ENCODE peak calls at places on chromosomes 3 and 15, in seven cellular contexts. One of them, this sample, is unnamed.

GRCh38 chr3:127691494-127691893 is 18.7 kb downstream of the ABTB1 start:
- DNase-seq in stomach: no peak
- DNase-seq in activated CD8-positive, alpha-beta T cell treated with anti-CD3 and anti-CD28 coated beads for 36 hours: no peak
- DNase-seq in bronchial epithelial cell: no peak
- DNase-seq in WTC11: no peak
- DNase-seq in natural killer cell: no peak
- DNase-seq in colonic mucosa: no peak
- DNase-seq in this sample: no peak

GRCh38 chr3:129005526-129006303 is 4.6 kb downstream of the EFCC1 start:
- DNase-seq in stomach: peak; percentile 63
- DNase-seq in activated CD8-positive, alpha-beta T cell treated with anti-CD3 and anti-CD28 coated beads for 36 hours: no peak
- DNase-seq in bronchial epithelial cell: no peak
- DNase-seq in WTC11: no peak
- DNase-seq in natural killer cell: no peak
- DNase-seq in colonic mucosa: peak; percentile 64
- DNase-seq in this sample: no peak

GRCh38 chr3:45890405-45890804 is 4.1 kb downstream of the CCR9 start:
- DNase-seq in stomach: no peak
- DNase-seq in activated CD8-positive, alpha-beta T cell treated with anti-CD3 and anti-CD28 coated beads for 36 hours: peak; percentile 38
- DNase-seq in bronchial epithelial cell: peak; percentile 32
- DNase-seq in WTC11: no peak
- DNase-seq in natural killer cell: no peak
- DNase-seq in colonic mucosa: peak; percentile 66
- DNase-seq in this sample: no peak

GRCh38 chr3:140955645-140956044 is 14.0 kb downstream of the SLC25A36 start:
- DNase-seq in stomach: no peak
- DNase-seq in activated CD8-positive, alpha-beta T cell treated with anti-CD3 and anti-CD28 coated beads for 36 hours: no peak
- DNase-seq in bronchial epithelial cell: no peak
- DNase-seq in WTC11: no peak
- DNase-seq in natural killer cell: no peak
- DNase-seq in colonic mucosa: no peak
- DNase-seq in this sample: no peak

GRCh38 chr3:113234688-113235260 is 23.4 kb downstream of the BOC start:
- DNase-seq in stomach: no peak
- DNase-seq in activated CD8-positive, alpha-beta T cell treated with anti-CD3 and anti-CD28 coated beads for 36 hours: no peak
- DNase-seq in bronchial epithelial cell: no peak
- DNase-seq in WTC11: no peak
- DNase-seq in natural killer cell: no peak
- DNase-seq in colonic mucosa: no peak
- DNase-seq in this sample: no peak

GRCh38 chr3:124413989-124414598 is 316.2 kb upstream of the UMPS start:
- DNase-seq in stomach: no peak
- DNase-seq in activated CD8-positive, alpha-beta T cell treated with anti-CD3 and anti-CD28 coated beads for 36 hours: no peak
- DNase-seq in bronchial epithelial cell: no peak
- DNase-seq in WTC11: no peak
- DNase-seq in natural killer cell: no peak
- DNase-seq in colonic mucosa: peak; percentile 50
- DNase-seq in this sample: no peak

GRCh38 chr3:4808637-4809036 is 170.6 kb upstream of the BHLHE40 start:
- DNase-seq in stomach: no peak
- DNase-seq in activated CD8-positive, alpha-beta T cell treated with anti-CD3 and anti-CD28 coated beads for 36 hours: no peak
- DNase-seq in bronchial epithelial cell: no peak
- DNase-seq in WTC11: no peak
- DNase-seq in natural killer cell: no peak
- DNase-seq in colonic mucosa: no peak
- DNase-seq in this sample: no peak

GRCh38 chr3:169241575-169241927 is 422.0 kb downstream of the MECOM start:
- DNase-seq in stomach: no peak
- DNase-seq in activated CD8-positive, alpha-beta T cell treated with anti-CD3 and anti-CD28 coated beads for 36 hours: no peak
- DNase-seq in bronchial epithelial cell: peak; percentile 67
- DNase-seq in WTC11: no peak
- DNase-seq in natural killer cell: no peak
- DNase-seq in colonic mucosa: no peak
- DNase-seq in this sample: no peak

GRCh38 chr3:127717357-127718243 is 44.8 kb downstream of the ABTB1 start:
- DNase-seq in stomach: no peak
- DNase-seq in activated CD8-positive, alpha-beta T cell treated with anti-CD3 and anti-CD28 coated beads for 36 hours: no peak
- DNase-seq in bronchial epithelial cell: no peak
- DNase-seq in WTC11: no peak
- DNase-seq in natural killer cell: no peak
- DNase-seq in colonic mucosa: no peak
- DNase-seq in this sample: no peak

GRCh38 chr3:24830230-24831152 is 335.8 kb upstream of the THRB start:
- DNase-seq in stomach: peak; percentile 30
- DNase-seq in activated CD8-positive, alpha-beta T cell treated with anti-CD3 and anti-CD28 coated beads for 36 hours: no peak
- DNase-seq in bronchial epithelial cell: no peak
- DNase-seq in WTC11: peak; percentile 21
- DNase-seq in natural killer cell: no peak
- DNase-seq in colonic mucosa: peak; percentile 27
- DNase-seq in this sample: no peak

GRCh38 chr15:75044258-75044878 is 21.0 kb downstream of the PPCDC start:
- DNase-seq in stomach: no peak
- DNase-seq in activated CD8-positive, alpha-beta T cell treated with anti-CD3 and anti-CD28 coated beads for 36 hours: no peak
- DNase-seq in bronchial epithelial cell: no peak
- DNase-seq in WTC11: no peak
- DNase-seq in natural killer cell: no peak
- DNase-seq in colonic mucosa: no peak
- DNase-seq in this sample: no peak

GRCh38 chr3:108588616-108589015 is 622 bp downstream of the CIP2A start:
- DNase-seq in stomach: no peak
- DNase-seq in activated CD8-positive, alpha-beta T cell treated with anti-CD3 and anti-CD28 coated beads for 36 hours: no peak
- DNase-seq in bronchial epithelial cell: peak; percentile 17
- DNase-seq in WTC11: no peak
- DNase-seq in natural killer cell: no peak
- DNase-seq in colonic mucosa: no peak
- DNase-seq in this sample: no peak

GRCh38 chr3:54756330-54756731 is 171.5 kb downstream of the LRTM1 start:
- DNase-seq in stomach: no peak
- DNase-seq in activated CD8-positive, alpha-beta T cell treated with anti-CD3 and anti-CD28 coated beads for 36 hours: no peak
- DNase-seq in bronchial epithelial cell: no peak
- DNase-seq in WTC11: no peak
- DNase-seq in natural killer cell: no peak
- DNase-seq in colonic mucosa: no peak
- DNase-seq in this sample: no peak

GRCh38 chr15:79811406-79812405 is 85.1 kb downstream of the MTHFS start:
- DNase-seq in stomach: peak; percentile 81
- DNase-seq in activated CD8-positive, alpha-beta T cell treated with anti-CD3 and anti-CD28 coated beads for 36 hours: no peak
- DNase-seq in bronchial epithelial cell: peak; percentile 31
- DNase-seq in WTC11: no peak
- DNase-seq in natural killer cell: no peak
- DNase-seq in colonic mucosa: no peak
- DNase-seq in this sample: no peak

GRCh38 chr15:55917881-55918296 is 75.5 kb downstream of the NEDD4 start:
- DNase-seq in stomach: peak; percentile 52
- DNase-seq in activated CD8-positive, alpha-beta T cell treated with anti-CD3 and anti-CD28 coated beads for 36 hours: peak; percentile 14
- DNase-seq in bronchial epithelial cell: peak; percentile 90
- DNase-seq in WTC11: no peak
- DNase-seq in natural killer cell: no peak
- DNase-seq in colonic mucosa: peak; percentile 41
- DNase-seq in this sample: no peak
- TF ChIP-seq CTCF in stomach: peak; percentile 27
- TF ChIP-seq CTCF in activated CD8-positive, alpha-beta T cell treated with anti-CD3 and anti-CD28 coated beads for 36 hours: no peak
- TF ChIP-seq CTCF in bronchial epithelial cell: peak; percentile 57
- TF ChIP-seq CTCF in WTC11: no peak
- TF ChIP-seq CTCF in natural killer cell: no peak
- TF ChIP-seq CTCF in colonic mucosa: peak; percentile 35
- TF ChIP-seq CTCF in this sample: no peak

DNA sequence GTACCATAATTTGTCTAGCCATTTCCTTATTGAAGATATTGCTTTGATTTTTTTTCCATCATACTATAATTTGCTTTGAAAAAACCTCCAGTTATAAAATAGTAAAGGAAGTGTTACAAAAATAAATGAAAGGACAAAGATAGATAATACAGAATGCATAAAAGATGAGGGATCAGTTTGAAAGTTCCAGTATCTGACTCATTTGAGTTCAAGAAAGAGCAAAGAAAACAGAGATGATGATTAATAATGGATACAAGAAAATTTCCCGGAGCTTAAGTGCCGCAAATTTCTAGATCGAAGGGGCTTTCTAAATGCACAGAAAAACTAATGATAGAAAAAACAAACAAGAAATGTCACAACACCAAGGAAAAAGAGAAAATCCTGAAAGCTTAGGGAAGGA is 4.3 kb downstream of the WDR48 start:
- DNase-seq in stomach: no peak
- DNase-seq in activated CD8-positive, alpha-beta T cell treated with anti-CD3 and anti-CD28 coated beads for 36 hours: no peak
- DNase-seq in bronchial epithelial cell: no peak
- DNase-seq in WTC11: no peak
- DNase-seq in natural killer cell: no peak
- DNase-seq in colonic mucosa: no peak
- DNase-seq in this sample: no peak
- TF ChIP-seq CTCF in stomach: no peak
- TF ChIP-seq CTCF in activated CD8-positive, alpha-beta T cell treated with anti-CD3 and anti-CD28 coated beads for 36 hours: no peak
- TF ChIP-seq CTCF in bronchial epithelial cell: no peak
- TF ChIP-seq CTCF in WTC11: no peak
- TF ChIP-seq CTCF in natural killer cell: no peak
- TF ChIP-seq CTCF in colonic mucosa: no peak
- TF ChIP-seq CTCF in this sample: no peak

GRCh38 chr3:98568402-98568801 is 25.0 kb downstream of the CPOX start:
- DNase-seq in stomach: no peak
- DNase-seq in activated CD8-positive, alpha-beta T cell treated with anti-CD3 and anti-CD28 coated beads for 36 hours: no peak
- DNase-seq in bronchial epithelial cell: no peak
- DNase-seq in WTC11: no peak
- DNase-seq in natural killer cell: no peak
- DNase-seq in colonic mucosa: no peak
- DNase-seq in this sample: no peak

GRCh38 chr3:98574157-98574556 is 19.3 kb downstream of the CPOX start:
- DNase-seq in stomach: no peak
- DNase-seq in activated CD8-positive, alpha-beta T cell treated with anti-CD3 and anti-CD28 coated beads for 36 hours: peak; percentile 36
- DNase-seq in bronchial epithelial cell: no peak
- DNase-seq in WTC11: no peak
- DNase-seq in natural killer cell: no peak
- DNase-seq in colonic mucosa: no peak
- DNase-seq in this sample: no peak

GRCh38 chr3:98567646-98568280 is 25.6 kb downstream of the CPOX start:
- DNase-seq in stomach: no peak
- DNase-seq in activated CD8-positive, alpha-beta T cell treated with anti-CD3 and anti-CD28 coated beads for 36 hours: peak; percentile 49
- DNase-seq in bronchial epithelial cell: no peak
- DNase-seq in WTC11: no peak
- DNase-seq in natural killer cell: peak; percentile 18
- DNase-seq in colonic mucosa: no peak
- DNase-seq in this sample: no peak

GRCh38 chr3:98577178-98577895 is 16.1 kb downstream of the CPOX start:
- DNase-seq in stomach: no peak
- DNase-seq in activated CD8-positive, alpha-beta T cell treated with anti-CD3 and anti-CD28 coated beads for 36 hours: no peak
- DNase-seq in bronchial epithelial cell: peak; percentile 54
- DNase-seq in WTC11: no peak
- DNase-seq in natural killer cell: no peak
- DNase-seq in colonic mucosa: no peak
- DNase-seq in this sample: no peak

DNA sequence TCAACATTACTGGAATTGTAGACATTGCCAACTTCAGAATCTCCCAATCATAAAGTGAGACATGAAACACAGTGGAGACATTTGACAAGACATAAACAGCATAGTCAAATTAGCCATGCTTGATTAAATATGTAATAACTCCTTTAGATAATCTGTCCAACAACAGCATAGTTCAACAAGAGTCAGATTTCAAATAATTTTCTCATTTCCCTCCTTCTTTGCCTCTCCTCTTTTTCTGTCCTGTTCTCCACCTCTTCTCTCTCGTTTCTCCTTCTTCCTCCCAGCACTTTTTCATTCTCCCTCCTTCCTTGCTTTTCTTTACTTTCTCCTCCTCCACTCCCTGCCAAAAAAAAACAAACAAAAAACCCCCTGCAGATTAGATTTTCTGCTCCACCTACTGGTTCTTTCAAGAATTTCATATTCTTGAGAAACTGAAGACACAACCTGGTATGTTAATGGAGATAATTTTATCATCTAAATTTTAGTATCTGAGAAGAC is 20.1 kb downstream of the CPOX start:
- DNase-seq in stomach: no peak
- DNase-seq in activated CD8-positive, alpha-beta T cell treated with anti-CD3 and anti-CD28 coated beads for 36 hours: no peak
- DNase-seq in bronchial epithelial cell: peak; percentile 47
- DNase-seq in WTC11: no peak
- DNase-seq in natural killer cell: no peak
- DNase-seq in colonic mucosa: no peak
- DNase-seq in this sample: no peak
- TF ChIP-seq CTCF in stomach: no peak
- TF ChIP-seq CTCF in activated CD8-positive, alpha-beta T cell treated with anti-CD3 and anti-CD28 coated beads for 36 hours: peak; percentile 87
- TF ChIP-seq CTCF in bronchial epithelial cell: no peak
- TF ChIP-seq CTCF in WTC11: no peak
- TF ChIP-seq CTCF in natural killer cell: peak; percentile 73
- TF ChIP-seq CTCF in colonic mucosa: no peak
- TF ChIP-seq CTCF in this sample: no peak

GRCh38 chr3:153066983-153067382 is 95.0 kb upstream of the RAP2B start:
- DNase-seq in stomach: no peak
- DNase-seq in activated CD8-positive, alpha-beta T cell treated with anti-CD3 and anti-CD28 coated beads for 36 hours: no peak
- DNase-seq in bronchial epithelial cell: no peak
- DNase-seq in WTC11: no peak
- DNase-seq in natural killer cell: no peak
- DNase-seq in colonic mucosa: no peak
- DNase-seq in this sample: no peak

GRCh38 chr3:153060346-153060745 is 101.7 kb upstream of the RAP2B start:
- DNase-seq in stomach: no peak
- DNase-seq in activated CD8-positive, alpha-beta T cell treated with anti-CD3 and anti-CD28 coated beads for 36 hours: no peak
- DNase-seq in bronchial epithelial cell: no peak
- DNase-seq in WTC11: no peak
- DNase-seq in natural killer cell: no peak
- DNase-seq in colonic mucosa: no peak
- DNase-seq in this sample: no peak

GRCh38 chr3:153061938-153062528 is 100.0 kb upstream of the RAP2B start:
- DNase-seq in stomach: no peak
- DNase-seq in activated CD8-positive, alpha-beta T cell treated with anti-CD3 and anti-CD28 coated beads for 36 hours: no peak
- DNase-seq in bronchial epithelial cell: no peak
- DNase-seq in WTC11: no peak
- DNase-seq in natural killer cell: no peak
- DNase-seq in colonic mucosa: no peak
- DNase-seq in this sample: no peak

DNA sequence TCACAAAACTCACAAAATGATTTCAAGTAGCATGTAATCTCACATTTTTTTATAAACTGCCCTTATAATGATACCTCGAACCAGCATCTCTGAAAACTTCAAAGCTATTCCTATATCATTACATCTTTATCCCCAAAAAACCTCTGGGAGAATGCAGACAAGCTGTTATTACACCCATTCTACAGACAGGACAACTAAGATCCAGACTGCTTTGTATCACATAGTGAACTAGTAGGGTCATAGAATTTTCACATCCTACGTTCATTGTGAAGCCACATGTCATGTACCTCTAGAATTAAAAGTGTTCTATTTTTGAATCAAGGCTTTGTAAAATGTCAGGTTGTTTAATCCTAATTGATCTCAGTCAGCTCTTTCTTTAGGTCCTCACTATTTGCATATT is 98.7 kb upstream of the RAP2B start:
- DNase-seq in stomach: no peak
- DNase-seq in activated CD8-positive, alpha-beta T cell treated with anti-CD3 and anti-CD28 coated beads for 36 hours: no peak
- DNase-seq in bronchial epithelial cell: no peak
- DNase-seq in WTC11: no peak
- DNase-seq in natural killer cell: no peak
- DNase-seq in colonic mucosa: no peak
- DNase-seq in this sample: no peak
- TF ChIP-seq CTCF in stomach: no peak
- TF ChIP-seq CTCF in activated CD8-positive, alpha-beta T cell treated with anti-CD3 and anti-CD28 coated beads for 36 hours: no peak
- TF ChIP-seq CTCF in bronchial epithelial cell: no peak
- TF ChIP-seq CTCF in WTC11: no peak
- TF ChIP-seq CTCF in natural killer cell: no peak
- TF ChIP-seq CTCF in colonic mucosa: no peak
- TF ChIP-seq CTCF in this sample: no peak

GRCh38 chr3:184017672-184018423 is at the start of gene ABCC5:
- DNase-seq in stomach: peak; percentile 92
- DNase-seq in activated CD8-positive, alpha-beta T cell treated with anti-CD3 and anti-CD28 coated beads for 36 hours: peak; percentile 89
- DNase-seq in bronchial epithelial cell: peak; percentile 85
- DNase-seq in WTC11: peak; percentile 94
- DNase-seq in natural killer cell: peak; percentile 68
- DNase-seq in colonic mucosa: peak; percentile 94
- DNase-seq in this sample: peak; percentile 70
- TF ChIP-seq CTCF in stomach: no peak
- TF ChIP-seq CTCF in activated CD8-positive, alpha-beta T cell treated with anti-CD3 and anti-CD28 coated beads for 36 hours: peak; percentile 85
- TF ChIP-seq CTCF in bronchial epithelial cell: no peak
- TF ChIP-seq CTCF in WTC11: peak; percentile 14
- TF ChIP-seq CTCF in natural killer cell: peak; percentile 77
- TF ChIP-seq CTCF in colonic mucosa: peak; percentile 50
- TF ChIP-seq CTCF in this sample: peak; percentile 7

This sample was measured in activated B cell treated with CpG ODN at 0.5 μM for 24 hours.